ENCODE peak calls at places on chromosomes 2 and 18, in five cellular contexts. R, B, H, E and Z are unnamed samples.

GRCh38 chr2:238063414-238064189 is 2.8 kb downstream of the SCLY start:
- DNase-seq in B (no peak), R (no peak), E (no peak), H (no peak), Z (no peak)

GRCh38 chr2:48209214-48209885 is 303.1 kb upstream of the FBXO11 start:
- DNase-seq in B (no peak), H (no peak), E (no peak), R (no peak), Z (no peak)

GRCh38 chr18:63818212-63818611 is 43.0 kb downstream of the SERPINB7 start:
- DNase-seq in H (no peak), R (no peak), B (no peak), E (no peak), Z (no peak)

GRCh38 chr2:85737481-85737880 is 16.3 kb upstream of the ATOH8 start:
- DNase-seq in H (peak; percentile 88), R (no peak), B (no peak), E (no peak), Z (no peak)

GRCh38 chr18:77635441-77635840 is 385.8 kb downstream of the GALR1 start:
- DNase-seq in H (peak; percentile 56), B (peak; percentile 39), R (no peak), E (no peak), Z (peak; percentile 78)

GRCh38 chr2:241882090-241882625 is 12.6 kb downstream of the RTP5 start:
- DNase-seq in H (peak; percentile 65), B (no peak), E (no peak), R (no peak), Z (no peak)

GRCh38 chr2:191217580-191217979 is 27.6 kb upstream of the MYO1B start:
- DNase-seq in E (peak; percentile 55), H (no peak), R (no peak), B (no peak), Z (no peak)

GRCh38 chr2:218067523-218067922 is 1.5 kb upstream of the RUFY4 start:
- DNase-seq in R (no peak), B (no peak), E (no peak), H (no peak), Z (no peak)

GRCh38 chr2:102423368-102423767 is 408 bp downstream of the IL18RAP start:
- DNase-seq in E (no peak), R (no peak), B (no peak), H (no peak), Z (no peak)

GRCh38 chr2:29057006-29057405 is 17.3 kb downstream of the PCARE start:
- DNase-seq in H (no peak), E (no peak), B (no peak), R (no peak), Z (no peak)

GRCh38 chr18:57088883-57089282 is 58.0 kb upstream of the BOD1L2 start:
- DNase-seq in R (no peak), B (no peak), E (no peak), H (no peak), Z (no peak)

GRCh38 chr2:166343467-166343866 is 32.3 kb downstream of the SCN9A start:
- DNase-seq in R (no peak), E (no peak), H (no peak), B (no peak), Z (no peak)

GRCh38 chr2:214649440-214650205 is 159.9 kb downstream of the BARD1 start:
- DNase-seq in B (no peak), H (no peak), E (no peak), R (no peak), Z (no peak)

GRCh38 chr2:68045337-68045736 is 17.5 kb downstream of the C1D start:
- DNase-seq in E (no peak), B (no peak), R (no peak), H (no peak), Z (no peak)

GRCh38 chr2:46776687-46777327 is 138.8 kb downstream of the MCFD2 start:
- DNase-seq in E (peak; percentile 76), B (no peak), R (no peak), H (peak; percentile 82), Z (no peak)

GRCh38 chr2:14524041-14524802 is 108.3 kb upstream of the LRATD1 start:
- DNase-seq in E (no peak), R (no peak), B (no peak), H (no peak), Z (no peak)

GRCh38 chr2:2184549-2185249 is 146.4 kb downstream of the MYT1L start:
- DNase-seq in H (no peak), E (no peak), B (peak; percentile 42), R (no peak), Z (no peak)

GRCh38 chr18:37334494-37335125 is 231.0 kb downstream of the CELF4 start:
- DNase-seq in E (no peak), H (no peak), R (no peak), B (no peak), Z (no peak)

GRCh38 chr2:26352892-26353291 is 6.3 kb upstream of the ADGRF3 start:
- DNase-seq in B (no peak), H (no peak), E (no peak), R (no peak), Z (no peak)

GRCh38 chr18:42977982-42978595 is 137.4 kb downstream of the RIT2 start:
- DNase-seq in H (no peak), B (no peak), E (no peak), R (no peak), Z (no peak)

GRCh38 chr18:48927286-48928080 is 23.3 kb downstream of the SMAD7 start:
- DNase-seq in E (no peak), B (no peak), H (no peak), R (no peak), Z (no peak)

GRCh38 chr2:166372046-166372445 is 3.7 kb downstream of the SCN9A start:
- DNase-seq in B (no peak), H (no peak), R (no peak), E (no peak), Z (no peak)

GRCh38 chr2:218896501-218897393 is 16.1 kb downstream of the WNT10A start:
- DNase-seq in H (no peak), E (peak; percentile 43), B (peak; percentile 64), R (peak; percentile 70), Z (no peak)

GRCh38 chr18:63977040-63977439 is 7.2 kb downstream of the SERPINB8 start:
- DNase-seq in H (no peak), R (no peak), E (no peak), B (no peak), Z (no peak)

GRCh38 chr2:167966937-167967913 is 280.2 kb downstream of the STK39 start:
- DNase-seq in H (no peak), R (no peak), E (no peak), B (no peak), Z (no peak)

GRCh38 chr18:79778291-79778791 is 19.4 kb upstream of the KCNG2 start:
- DNase-seq in R (no peak), B (no peak), E (no peak), H (no peak), Z (no peak)

GRCh38 chr2:236177967-236178909 is 10.1 kb upstream of the GBX2 start:
- DNase-seq in B (no peak), E (peak; percentile 85), R (no peak), H (peak; percentile 40), Z (no peak)

GRCh38 chr2:237178396-237178795 is 92.7 kb downstream of the COPS8 start:
- DNase-seq in H (no peak), E (no peak), R (no peak), B (no peak), Z (no peak)

GRCh38 chr2:145431181-145431951 is 911.4 kb upstream of the ZEB2 start:
- DNase-seq in B (no peak), H (no peak), E (no peak), R (no peak), Z (no peak)